ENCODE peak calls at places on chromosomes 3 and 15, in ten cellular contexts. A, L, M, B, W, C, Y, T, D and U are unnamed samples.

GRCh38 chr3:181461381-181461780 is 250.3 kb upstream of the SOX2 start:
- DNase-seq in D (no peak), L (no peak), T (no peak), B (no peak), A (no peak), M (no peak), C (no peak), W (no peak), Y (no peak), U (no peak)

GRCh38 chr3:134030382-134030753 is 643 bp upstream of the SLCO2A1 start:
- DNase-seq in Y (no peak), D (peak), M (no peak), L (peak), W (no peak), T (no peak), A (no peak), C (no peak), B (no peak), U (no peak)

GRCh38 chr15:29569533-29570092 is 252.7 kb downstream of the TJP1 start:
- DNase-seq in L (peak), M (no peak), D (peak), A (no peak), C (no peak), B (no peak), W (no peak), Y (no peak), T (peak), U (no peak)

GRCh38 chr15:95432878-95433405 is 897.6 kb upstream of the NR2F2 start:
- DNase-seq in B (no peak), D (no peak), L (no peak), A (no peak), C (no peak), M (no peak), Y (no peak), T (no peak), W (no peak), U (no peak)

GRCh38 chr3:85935171-85935570 is 976.4 kb downstream of the CADM2 start:
- DNase-seq in C (no peak), T (no peak), Y (no peak), B (no peak), M (no peak), A (no peak), D (no peak), W (no peak), L (no peak), U (no peak)

GRCh38 chr3:193788189-193788946 is 195.4 kb downstream of the OPA1 start:
- DNase-seq in A (peak), L (peak), W (peak), D (peak), Y (peak), B (no peak), T (peak), M (peak), C (peak), U (peak)

GRCh38 chr15:100869151-100869999 is 10.3 kb upstream of the ALDH1A3 start:
- DNase-seq in T (no peak), D (no peak), C (no peak), L (peak), M (no peak), Y (no peak), W (no peak), B (no peak), A (no peak), U (no peak)

GRCh38 chr15:39139431-39140059 is 441.3 kb upstream of the THBS1 start:
- DNase-seq in Y (no peak), C (no peak), B (no peak), W (no peak), D (no peak), T (no peak), M (no peak), A (no peak), L (no peak), U (no peak)

GRCh38 chr15:33639968-33640367 is 328.3 kb upstream of the CHRM5 start:
- DNase-seq in W (no peak), D (peak), M (no peak), A (no peak), L (no peak), Y (no peak), C (no peak), T (no peak), B (no peak), U (no peak)

GRCh38 chr3:11558002-11558401 is 85.7 kb downstream of the VGLL4 start:
- DNase-seq in B (no peak), T (peak), W (no peak), D (peak), Y (peak), C (no peak), M (no peak), L (no peak), A (no peak), U (peak)

GRCh38 chr15:40323953-40324937 is 753 bp downstream of the INAFM2 start:
- DNase-seq in Y (no peak), A (no peak), T (peak), L (peak), W (peak), M (no peak), D (peak), C (no peak), B (no peak), U (no peak)

GRCh38 chr3:8561365-8561764 is 59.7 kb downstream of the LMCD1 start:
- DNase-seq in C (peak), B (no peak), A (no peak), M (no peak), Y (peak), L (no peak), T (no peak), D (peak), W (no peak), U (no peak)

GRCh38 chr3:141164844-141165243 is 66.8 kb upstream of the PXYLP1 start:
- DNase-seq in M (no peak), A (no peak), T (no peak), L (no peak), Y (no peak), B (no peak), C (no peak), D (no peak), W (no peak), U (no peak)

GRCh38 chr3:193052294-193052693 is 134.6 kb upstream of the MB21D2 start:
- DNase-seq in D (no peak), Y (no peak), M (no peak), C (no peak), B (no peak), A (no peak), W (no peak), L (no peak), T (no peak), U (no peak)